ENCODE peak calls at places on chromosomes 2 and 18, in four cellular contexts. O, R, M and U are unnamed samples.

GRCh38 chr2:135650721-135651120 is 90.9 kb upstream of the UBXN4 start:
- DNase-seq in O (no peak), R (no peak), M (no peak), U (no peak)

GRCh38 chr2:104378853-104379374 is 475.0 kb upstream of the POU3F3 start:
- DNase-seq in O (peak; percentile 12), R (peak; percentile 8), M (peak; percentile 10), U (no peak)

GRCh38 chr2:242011991-242012764 is 142.6 kb downstream of the RTP5 start:
- DNase-seq in O (peak; percentile 7), R (no peak), M (no peak), U (no peak)

GRCh38 chr2:47521666-47522285 is 118.8 kb downstream of the MSH2 start:
- DNase-seq in O (no peak), R (no peak), M (no peak), U (no peak)

GRCh38 chr18:29434650-29435049 is 1257.7 kb upstream of the CDH2 start:
- DNase-seq in O (no peak), R (no peak), M (no peak), U (no peak)

GRCh38 chr2:42138163-42139016 is 30.8 kb upstream of the EML4 start:
- DNase-seq in O (no peak), R (no peak), M (no peak), U (no peak)

GRCh38 chr2:151905963-151906632 is 77.9 kb upstream of the ARL5A start:
- DNase-seq in O (no peak), R (no peak), M (no peak), U (no peak)

GRCh38 chr2:158102446-158102845 is 770 bp downstream of the UPP2 start:
- DNase-seq in O (no peak), R (no peak), M (no peak), U (no peak)

GRCh38 chr18:10210077-10210476 is 244.4 kb upstream of the APCDD1 start:
- DNase-seq in O (no peak), R (no peak), M (no peak), U (no peak)

GRCh38 chr18:74731097-74731496 is 133.4 kb downstream of the ZNF407 start:
- DNase-seq in O (no peak), R (no peak), M (no peak), U (no peak)

GRCh38 chr2:172200495-172201085 is 97.9 kb upstream of the DLX2 start:
- DNase-seq in O (no peak), R (peak; percentile 35), M (no peak), U (no peak)

GRCh38 chr2:88054300-88055048 is 1.1 kb downstream of the KRCC1 start:
- DNase-seq in O (no peak), R (no peak), M (no peak), U (peak; percentile 39)

GRCh38 chr2:96662360-96662759 is 19.8 kb downstream of the FER1L5 start:
- DNase-seq in O (no peak), R (no peak), M (no peak), U (no peak)

GRCh38 chr2:192090878-192091277 is 103.9 kb downstream of the TMEFF2 start:
- DNase-seq in O (no peak), R (no peak), M (no peak), U (no peak)

GRCh38 chr2:199414465-199414864 is 43.3 kb downstream of the SATB2 start:
- DNase-seq in O (no peak), R (no peak), M (no peak), U (no peak)

GRCh38 chr18:5456577-5457466 is 87.0 kb downstream of the EPB41L3 start:
- DNase-seq in O (no peak), R (no peak), M (no peak), U (peak; percentile 34)

GRCh38 chr2:72027426-72028161 is 120.1 kb downstream of the CYP26B1 start:
- DNase-seq in O (no peak), R (no peak), M (no peak), U (peak; percentile 14)

GRCh38 chr2:8684421-8684884 is 2.6 kb downstream of the ID2 start:
- DNase-seq in O (peak; percentile 49), R (no peak), M (no peak), U (no peak)

GRCh38 chr2:118990757-118991545 is 49.0 kb downstream of the MARCO start:
- DNase-seq in O (no peak), R (no peak), M (no peak), U (no peak)

GRCh38 chr18:7094432-7094831 is 23.2 kb downstream of the LAMA1 start:
- DNase-seq in O (no peak), R (no peak), M (no peak), U (no peak)

GRCh38 chr2:161416294-161416632 is at the start of gene TBR1:
- DNase-seq in O (no peak), R (no peak), M (no peak), U (no peak)

GRCh38 chr2:116440104-116440653 is 1374.3 kb upstream of the DDX18 start:
- DNase-seq in O (no peak), R (no peak), M (no peak), U (no peak)

GRCh38 chr2:71938659-71939587 is 208.7 kb downstream of the CYP26B1 start:
- DNase-seq in O (peak; percentile 4), R (no peak), M (no peak), U (no peak)

GRCh38 chr2:224772494-224772893 is 56.3 kb upstream of the CCDC195 start:
- DNase-seq in O (no peak), R (no peak), M (no peak), U (no peak)

GRCh38 chr2:141515931-141516330 is 614.9 kb downstream of the LRP1B start:
- DNase-seq in O (no peak), R (no peak), M (no peak), U (no peak)

GRCh38 chr2:96811916-96812315 is 4.2 kb upstream of the CNNM3 start:
- DNase-seq in O (peak; percentile 38), R (no peak), M (no peak), U (no peak)

GRCh38 chr2:105856576-105856975 is 111.9 kb downstream of the NCK2 start:
- DNase-seq in O (no peak), R (no peak), M (no peak), U (no peak)

GRCh38 chr2:15941483-15941853 is 1.1 kb downstream of the MYCN start:
- DNase-seq in O (no peak), R (no peak), M (no peak), U (peak; percentile 54)

GRCh38 chr2:73914667-73915066 is 12.0 kb upstream of the DGUOK start:
- DNase-seq in O (no peak), R (no peak), M (no peak), U (no peak)
- TF ChIP-seq POLR2AphosphoS5 in O (peak; percentile 16), R (no peak), M (no peak), U (no peak)

DNA sequence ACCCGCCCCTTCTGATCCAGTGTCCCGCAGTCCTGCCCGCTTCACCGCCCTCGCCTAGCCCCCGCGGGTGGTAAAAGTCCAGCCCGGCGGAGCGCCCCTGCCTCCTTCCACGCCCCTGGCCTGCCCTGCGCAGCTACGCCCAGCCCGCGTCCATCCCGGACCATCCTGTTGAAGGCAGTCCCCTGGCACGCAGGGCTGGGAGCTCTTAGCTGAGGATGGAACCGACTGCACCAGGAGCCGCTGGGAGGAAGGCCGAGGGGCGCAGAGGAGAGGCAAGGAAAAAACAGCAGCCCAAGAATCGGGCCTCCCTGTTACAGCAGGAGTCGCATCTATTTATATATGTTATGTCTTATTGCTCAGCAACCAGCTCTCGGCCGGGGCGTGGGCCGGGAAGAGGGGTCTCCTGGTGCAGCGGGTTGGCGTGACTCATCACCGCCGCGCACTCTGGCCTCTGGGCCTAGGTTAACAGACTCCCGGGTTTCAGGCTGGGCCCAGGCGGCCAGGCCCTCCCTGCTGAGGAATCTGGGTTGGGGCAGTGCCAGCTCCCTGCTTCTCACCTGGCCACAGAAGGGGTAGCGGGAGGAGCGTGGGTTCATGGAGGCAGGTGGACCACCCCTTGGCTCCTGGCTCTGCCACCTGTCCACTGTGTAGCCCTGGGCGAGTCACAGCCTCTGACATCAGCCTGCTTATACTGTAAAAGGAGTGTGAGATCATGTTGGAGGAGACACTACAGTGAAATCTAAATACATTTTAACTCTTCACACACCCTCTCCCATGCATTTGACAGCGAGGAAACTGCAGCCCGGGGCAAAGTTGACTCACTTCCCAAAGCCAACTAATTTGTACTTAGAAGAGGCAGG is 13.4 kb upstream of the MAP3K2 start:
- DNase-seq in O (peak; percentile 88), R (no peak), M (no peak), U (peak; percentile 86)
- H3K4me3 ChIP-seq in O (peak overlapping the region; percentile 10), R (no peak overlapping the region), M (no peak overlapping the region), U (peak overlapping the region; percentile 15)

DNA sequence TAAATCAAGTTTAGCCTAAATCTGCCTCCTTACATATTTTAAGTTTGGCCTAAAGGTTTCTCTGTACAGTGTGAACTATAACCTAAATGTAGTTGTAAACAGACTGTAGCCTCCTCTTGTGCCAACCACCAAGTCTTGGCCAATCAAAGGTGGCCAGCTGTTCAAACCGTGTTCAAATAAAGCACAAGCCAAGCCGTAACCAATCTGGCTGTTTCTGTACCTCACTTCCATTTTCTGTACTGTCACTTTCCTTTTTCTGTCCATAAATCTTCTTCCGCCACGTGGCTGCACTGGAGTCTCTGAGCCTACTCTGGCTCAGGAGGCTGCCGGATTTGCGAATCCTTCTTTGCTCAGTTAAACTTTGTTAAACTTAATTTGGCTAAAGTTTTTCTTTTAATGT is 17.5 kb upstream of the ACOXL start:
- DNase-seq in O (peak; percentile 39), R (no peak), M (no peak), U (no peak)
- TF ChIP-seq POLR2AphosphoS5 in O (no peak), R (no peak), M (no peak), U (no peak)

DNA sequence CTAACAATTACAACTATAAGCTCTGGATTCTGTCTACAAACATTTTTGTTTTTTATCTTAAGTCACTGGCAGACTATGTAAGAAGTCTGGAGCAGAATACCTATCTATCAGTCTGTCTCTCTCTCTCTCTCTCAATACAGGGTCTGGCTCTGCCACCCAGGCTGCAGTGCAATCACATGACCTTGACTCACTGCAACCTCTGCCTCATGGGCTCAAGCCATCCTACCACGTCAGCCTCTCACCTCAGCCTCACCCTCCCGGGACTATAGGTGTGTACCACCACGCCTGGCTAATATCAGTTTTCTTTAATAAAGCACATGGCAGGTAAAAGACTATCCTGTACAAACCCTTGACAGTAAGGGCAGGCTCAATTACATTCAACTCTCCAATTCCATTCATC is 96.9 kb downstream of the OSBPL1A start:
- DNase-seq in O (no peak), R (no peak), M (no peak), U (no peak)
- H3K4me3 ChIP-seq in O (no peak overlapping the region), R (no peak overlapping the region), M (no peak overlapping the region), U (peak overlapping the region; percentile 8)

GRCh38 chr2:189213226-189213625 is 33.7 kb upstream of the COL5A2 start:
- DNase-seq in O (no peak), R (no peak), M (no peak), U (no peak)

GRCh38 chr2:189214484-189214883 is 34.9 kb upstream of the COL5A2 start:
- DNase-seq in O (no peak), R (no peak), M (no peak), U (no peak)

GRCh38 chr2:189208254-189208653 is 28.7 kb upstream of the COL5A2 start:
- DNase-seq in O (no peak), R (no peak), M (no peak), U (no peak)

DNA sequence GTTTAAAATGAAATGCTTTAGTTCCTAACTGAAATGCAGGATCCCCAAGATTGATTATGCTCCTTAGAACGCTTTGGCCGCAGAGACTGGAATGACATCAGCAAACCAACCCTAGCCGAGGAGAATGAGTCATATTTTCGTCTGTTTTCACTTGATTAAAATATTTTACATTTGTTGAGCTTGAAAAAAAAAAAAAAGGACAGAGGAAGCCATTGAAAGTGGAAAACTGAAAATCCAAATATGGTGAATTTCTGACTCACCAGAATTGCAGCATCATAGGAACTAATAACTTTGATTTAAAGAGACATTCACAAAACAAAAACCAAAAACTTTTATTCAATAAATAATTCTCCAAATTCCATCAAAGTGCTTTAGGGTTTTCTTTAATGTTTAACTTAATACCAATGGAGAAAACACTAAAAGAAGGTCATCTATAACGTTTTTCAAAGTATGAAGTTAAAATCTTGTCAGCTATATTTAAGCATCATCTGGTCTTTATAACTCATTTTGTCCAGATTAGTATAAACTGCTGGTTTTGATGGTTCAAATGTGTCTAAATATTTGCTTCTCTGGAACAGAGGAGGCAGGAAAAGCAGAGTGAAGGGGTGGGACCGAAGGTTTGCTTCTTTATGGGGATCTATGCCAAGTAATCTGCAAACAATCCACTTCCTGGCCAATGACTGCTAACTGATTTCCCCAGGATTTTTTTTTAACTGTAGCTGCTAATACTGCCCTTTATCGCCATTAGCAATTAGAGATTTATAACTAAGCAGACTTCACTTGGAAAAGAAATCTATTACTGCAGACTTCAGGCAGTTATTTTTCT is 30.9 kb upstream of the COL5A2 start:
- DNase-seq in O (peak; percentile 33), R (peak; percentile 50), M (no peak), U (no peak)
- TF ChIP-seq POLR2AphosphoS5 in O (no peak), R (no peak), M (no peak), U (no peak)